ENCODE peak calls at places on chromosomes 3 and 15, in seven cellular contexts. One of them, this sample, is unnamed. For H3K4me1, the result is how much of the 10 kb centered on the place peaks cover.

GRCh38 chr3:97763586-97764148 is 891 bp upstream of the ARL6 start:
- DNase-seq in Panc1: no peak
- DNase-seq in spleen: no peak
- DNase-seq in breast epithelium: no peak
- DNase-seq in GM12878: no peak
- DNase-seq in sigmoid colon: no peak
- DNase-seq in HepG2: no peak
- DNase-seq in this sample: no peak

GRCh38 chr15:64288577-64288976 is 67.4 kb downstream of the CSNK1G1 start:
- DNase-seq in sigmoid colon: no peak
- DNase-seq in Panc1: peak
- DNase-seq in spleen: no peak
- DNase-seq in breast epithelium: no peak
- DNase-seq in GM12878: no peak
- DNase-seq in HepG2: no peak
- DNase-seq in this sample: no peak

GRCh38 chr15:28935316-28935715 is 49.5 kb downstream of the APBA2 start:
- DNase-seq in sigmoid colon: peak
- DNase-seq in breast epithelium: no peak
- DNase-seq in Panc1: no peak
- DNase-seq in GM12878: no peak
- DNase-seq in HepG2: peak
- DNase-seq in spleen: peak
- DNase-seq in this sample: no peak

GRCh38 chr15:69500339-69500738 is 47.7 kb downstream of the RPLP1 start:
- DNase-seq in sigmoid colon: no peak
- DNase-seq in Panc1: no peak
- DNase-seq in HepG2: no peak
- DNase-seq in breast epithelium: peak
- DNase-seq in GM12878: no peak
- DNase-seq in spleen: no peak
- DNase-seq in this sample: no peak

GRCh38 chr3:16606398-16606797 is 1.2 kb upstream of the DAZL start:
- DNase-seq in Panc1: no peak
- DNase-seq in GM12878: no peak
- DNase-seq in spleen: no peak
- DNase-seq in sigmoid colon: no peak
- DNase-seq in HepG2: no peak
- DNase-seq in breast epithelium: no peak
- DNase-seq in this sample: no peak

GRCh38 chr3:149198611-149199010 is 23.0 kb downstream of the CP start:
- DNase-seq in GM12878: no peak
- DNase-seq in Panc1: no peak
- DNase-seq in spleen: no peak
- DNase-seq in HepG2: no peak
- DNase-seq in breast epithelium: no peak
- DNase-seq in sigmoid colon: no peak
- DNase-seq in this sample: no peak

GRCh38 chr3:24165583-24165982 is 220.5 kb downstream of the NR1D2 start:
- DNase-seq in GM12878: no peak
- DNase-seq in HepG2: no peak
- DNase-seq in spleen: no peak
- DNase-seq in breast epithelium: no peak
- DNase-seq in sigmoid colon: no peak
- DNase-seq in Panc1: no peak
- DNase-seq in this sample: no peak

GRCh38 chr3:132210476-132211346 is 106.5 kb upstream of the ACP3 start:
- DNase-seq in HepG2: peak
- DNase-seq in GM12878: no peak
- DNase-seq in breast epithelium: no peak
- DNase-seq in spleen: no peak
- DNase-seq in sigmoid colon: no peak
- DNase-seq in Panc1: peak
- DNase-seq in this sample: peak

GRCh38 chr3:177714945-177715344 is 517.7 kb upstream of the TBL1XR1 start:
- DNase-seq in breast epithelium: no peak
- DNase-seq in GM12878: no peak
- DNase-seq in HepG2: no peak
- DNase-seq in spleen: no peak
- DNase-seq in sigmoid colon: no peak
- DNase-seq in Panc1: no peak
- DNase-seq in this sample: no peak

GRCh38 chr3:148957586-148957985 is 33.8 kb upstream of the GYG1 start:
- DNase-seq in breast epithelium: no peak
- DNase-seq in spleen: no peak
- DNase-seq in Panc1: no peak
- DNase-seq in HepG2: peak
- DNase-seq in sigmoid colon: no peak
- DNase-seq in GM12878: no peak
- DNase-seq in this sample: no peak

GRCh38 chr3:175941352-175941751 is 1082.2 kb downstream of the NAALADL2 start:
- DNase-seq in Panc1: no peak
- DNase-seq in GM12878: no peak
- DNase-seq in breast epithelium: no peak
- DNase-seq in spleen: no peak
- DNase-seq in HepG2: no peak
- DNase-seq in sigmoid colon: no peak
- DNase-seq in this sample: no peak

GRCh38 chr3:28215407-28215806 is 26.0 kb upstream of the CMC1 start:
- DNase-seq in GM12878: no peak
- DNase-seq in breast epithelium: no peak
- DNase-seq in Panc1: no peak
- DNase-seq in sigmoid colon: no peak
- DNase-seq in HepG2: no peak
- DNase-seq in spleen: no peak
- DNase-seq in this sample: no peak

GRCh38 chr3:49912787-49913375 is 9.2 kb upstream of the MST1R start:
- DNase-seq in spleen: no peak
- DNase-seq in breast epithelium: no peak
- DNase-seq in sigmoid colon: no peak
- DNase-seq in HepG2: no peak
- DNase-seq in GM12878: no peak
- DNase-seq in Panc1: no peak
- DNase-seq in this sample: no peak

GRCh38 chr3:63724987-63725386 is 72.5 kb downstream of the SNTN start:
- DNase-seq in GM12878: no peak
- DNase-seq in Panc1: no peak
- DNase-seq in spleen: no peak
- DNase-seq in sigmoid colon: no peak
- DNase-seq in HepG2: no peak
- DNase-seq in breast epithelium: no peak
- DNase-seq in this sample: no peak

GRCh38 chr15:24877174-24877573 is 77.6 kb upstream of the SNRPN start:
- DNase-seq in sigmoid colon: no peak
- DNase-seq in spleen: no peak
- DNase-seq in HepG2: no peak
- DNase-seq in GM12878: no peak
- DNase-seq in breast epithelium: no peak
- DNase-seq in Panc1: no peak
- DNase-seq in this sample: no peak

GRCh38 chr15:101070502-101071273 is 151.5 kb downstream of the LRRK1 start:
- DNase-seq in breast epithelium: no peak
- DNase-seq in sigmoid colon: no peak
- DNase-seq in Panc1: no peak
- DNase-seq in HepG2: peak
- DNase-seq in GM12878: no peak
- DNase-seq in spleen: peak
- DNase-seq in this sample: no peak

GRCh38 chr3:177676148-177676547 is 478.9 kb upstream of the TBL1XR1 start:
- DNase-seq in sigmoid colon: no peak
- DNase-seq in breast epithelium: no peak
- DNase-seq in Panc1: no peak
- DNase-seq in spleen: no peak
- DNase-seq in HepG2: no peak
- DNase-seq in GM12878: no peak
- DNase-seq in this sample: no peak

GRCh38 chr15:69666921-69667811 is 214.5 kb downstream of the RPLP1 start:
- DNase-seq in sigmoid colon: no peak
- DNase-seq in Panc1: no peak
- DNase-seq in GM12878: peak
- DNase-seq in spleen: peak
- DNase-seq in breast epithelium: no peak
- DNase-seq in HepG2: no peak
- DNase-seq in this sample: peak

GRCh38 chr3:25035511-25035910 is 392.6 kb upstream of the RARB start:
- DNase-seq in Panc1: no peak
- DNase-seq in sigmoid colon: no peak
- DNase-seq in spleen: no peak
- DNase-seq in breast epithelium: no peak
- DNase-seq in GM12878: no peak
- DNase-seq in HepG2: no peak
- DNase-seq in this sample: no peak

GRCh38 chr15:69895202-69895601 is 202.5 kb downstream of the TLE3 start:
- DNase-seq in sigmoid colon: no peak
- DNase-seq in Panc1: no peak
- DNase-seq in GM12878: no peak
- DNase-seq in spleen: no peak
- DNase-seq in HepG2: no peak
- DNase-seq in breast epithelium: no peak
- DNase-seq in this sample: no peak

DNA sequence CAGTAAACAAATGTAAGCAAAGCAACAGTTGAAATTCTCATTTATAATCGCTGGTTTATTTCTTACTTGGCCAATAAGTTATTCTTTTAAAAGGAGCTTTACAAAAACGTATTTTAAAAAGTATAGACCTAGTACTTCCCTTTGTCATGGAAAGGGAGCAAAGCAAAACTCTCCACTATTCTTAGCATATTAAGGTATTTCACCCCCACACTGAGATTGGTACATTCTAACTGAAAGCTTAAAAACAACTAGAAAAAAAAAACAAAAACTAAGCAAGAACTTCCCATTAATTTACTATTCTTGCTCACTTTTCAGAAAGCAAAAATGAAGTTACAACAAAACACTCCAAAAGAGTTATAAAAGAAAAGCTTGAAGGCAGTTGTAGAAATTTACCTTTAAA is 1.4 kb downstream of the ATG3 start:
- DNase-seq in HepG2: no peak
- DNase-seq in Panc1: no peak
- DNase-seq in sigmoid colon: no peak
- DNase-seq in breast epithelium: no peak
- DNase-seq in GM12878: no peak
- DNase-seq in spleen: no peak
- DNase-seq in this sample: no peak
- H3K27ac ChIP-seq in HepG2: peak
- H3K27ac ChIP-seq in Panc1: peak
- H3K27ac ChIP-seq in sigmoid colon: peak
- H3K27ac ChIP-seq in breast epithelium: no peak
- H3K27ac ChIP-seq in GM12878: peak
- H3K27ac ChIP-seq in spleen: peak
- H3K27ac ChIP-seq in this sample: peak

GRCh38 chr3:172153335-172153861 is 114.0 kb downstream of the FNDC3B start:
- DNase-seq in HepG2: no peak
- DNase-seq in spleen: peak
- DNase-seq in GM12878: no peak
- DNase-seq in Panc1: peak
- DNase-seq in breast epithelium: peak
- DNase-seq in sigmoid colon: peak
- DNase-seq in this sample: peak
- TF ChIP-seq POLR2AphosphoS5 in HepG2: no peak
- TF ChIP-seq POLR2AphosphoS5 in spleen: peak
- TF ChIP-seq POLR2AphosphoS5 in GM12878: no peak
- TF ChIP-seq POLR2AphosphoS5 in Panc1: no peak
- TF ChIP-seq POLR2AphosphoS5 in breast epithelium: peak
- TF ChIP-seq POLR2AphosphoS5 in sigmoid colon: peak
- TF ChIP-seq POLR2AphosphoS5 in this sample: peak

GRCh38 chr3:8220291-8220690 is 281.3 kb upstream of the LMCD1 start:
- DNase-seq in sigmoid colon: no peak
- DNase-seq in breast epithelium: no peak
- DNase-seq in spleen: no peak
- DNase-seq in Panc1: no peak
- DNase-seq in HepG2: peak
- DNase-seq in GM12878: no peak
- DNase-seq in this sample: no peak
- H3K4me1 ChIP-seq in sigmoid colon: under half
- H3K4me1 ChIP-seq in breast epithelium: under half
- H3K4me1 ChIP-seq in spleen: under half
- H3K4me1 ChIP-seq in Panc1: under half
- H3K4me1 ChIP-seq in HepG2: under half
- H3K4me1 ChIP-seq in GM12878: under half
- H3K4me1 ChIP-seq in this sample: under half

GRCh38 chr3:146165370-146165769 is 4.4 kb upstream of the PLOD2 start:
- DNase-seq in breast epithelium: no peak
- DNase-seq in HepG2: no peak
- DNase-seq in sigmoid colon: no peak
- DNase-seq in GM12878: no peak
- DNase-seq in spleen: no peak
- DNase-seq in Panc1: no peak
- DNase-seq in this sample: no peak
- H3K27ac ChIP-seq in breast epithelium: no peak
- H3K27ac ChIP-seq in HepG2: no peak
- H3K27ac ChIP-seq in sigmoid colon: no peak
- H3K27ac ChIP-seq in GM12878: no peak
- H3K27ac ChIP-seq in spleen: no peak
- H3K27ac ChIP-seq in Panc1: peak
- H3K27ac ChIP-seq in this sample: no peak

DNA sequence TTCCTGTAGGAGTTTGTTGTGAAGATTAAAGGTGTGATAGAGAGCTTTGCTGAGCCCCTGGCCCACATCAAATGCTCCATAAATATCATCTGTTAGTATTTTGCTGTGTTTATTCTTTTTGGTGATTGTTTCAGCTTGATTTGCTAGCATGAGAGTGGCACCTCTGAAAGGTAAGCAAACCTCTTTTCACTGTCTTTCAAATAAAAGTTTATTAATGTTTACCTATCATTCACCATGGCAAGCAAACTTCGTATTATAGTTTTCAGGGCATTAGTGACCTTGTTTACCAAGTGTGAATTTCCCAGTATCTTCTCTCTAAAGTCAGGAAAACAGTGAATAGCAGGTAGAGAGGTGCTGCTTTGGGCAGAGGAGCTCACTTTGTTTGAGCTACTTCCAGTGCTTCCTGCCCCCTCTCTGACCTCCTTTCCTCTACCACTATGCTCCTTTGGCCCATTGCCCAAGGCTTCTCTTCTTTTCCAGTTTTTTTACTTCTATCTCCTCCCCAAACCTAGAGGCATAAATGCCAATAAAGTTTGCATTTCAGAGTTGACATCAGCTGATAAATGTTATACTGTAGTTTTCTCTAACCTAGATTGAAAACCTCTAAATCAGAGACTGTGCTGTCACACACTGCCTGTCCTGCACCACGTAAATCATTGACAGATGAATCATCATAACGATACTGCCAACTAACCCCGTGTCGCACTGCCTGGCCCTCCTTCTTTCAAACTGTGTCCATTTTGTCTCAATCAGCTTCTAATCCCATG is 569.0 kb downstream of the TUSC7 start:
- DNase-seq in HepG2: peak
- DNase-seq in Panc1: peak
- DNase-seq in breast epithelium: no peak
- DNase-seq in sigmoid colon: no peak
- DNase-seq in spleen: no peak
- DNase-seq in GM12878: peak
- DNase-seq in this sample: no peak
- TF ChIP-seq POLR2AphosphoS5 in HepG2: no peak
- TF ChIP-seq POLR2AphosphoS5 in Panc1: no peak
- TF ChIP-seq POLR2AphosphoS5 in breast epithelium: no peak
- TF ChIP-seq POLR2AphosphoS5 in sigmoid colon: no peak
- TF ChIP-seq POLR2AphosphoS5 in spleen: no peak
- TF ChIP-seq POLR2AphosphoS5 in GM12878: no peak
- TF ChIP-seq POLR2AphosphoS5 in this sample: no peak

This sample was measured in upper lobe of left lung.